ENCODE peak calls at places on chromosomes 12 and 14, in four cellular contexts. F, M, V and K are unnamed samples.

GRCh38 chr12:54042970-54043744 is 10.3 kb downstream of the HOXC5 start:
- DNase-seq in F (no peak), M (no peak), V (no peak), K (no peak)

GRCh38 chr12:25459541-25459951 is 93.5 kb downstream of the LMNTD1 start:
- DNase-seq in F (no peak), M (no peak), V (no peak), K (no peak)

GRCh38 chr14:89231426-89232113 is 185.5 kb downstream of the FOXN3 start:
- DNase-seq in F (no peak), M (no peak), V (no peak), K (no peak)

GRCh38 chr12:132196038-132196872 is 52.0 kb downstream of the NOC4L start:
- DNase-seq in F (no peak), M (no peak), V (no peak), K (no peak)

GRCh38 chr12:15808250-15808971 is 19.2 kb upstream of the EPS8 start:
- DNase-seq in F (no peak), M (no peak), V (no peak), K (no peak)

GRCh38 chr14:67926821-67927220 is 107.2 kb downstream of the RAD51B start:
- DNase-seq in F (no peak), M (no peak), V (no peak), K (no peak)

GRCh38 chr12:92899388-92900001 is 29.6 kb downstream of the EEA1 start:
- DNase-seq in F (peak; percentile 85), M (peak; percentile 21), V (no peak), K (peak; percentile 96)

GRCh38 chr14:104552738-104553125 is 26.8 kb upstream of the C14orf180 start:
- DNase-seq in F (no peak), M (no peak), V (no peak), K (no peak)

GRCh38 chr14:85415015-85415712 is 114.8 kb upstream of the FLRT2 start:
- DNase-seq in F (peak; percentile 64), M (peak; percentile 17), V (no peak), K (peak; percentile 97)

GRCh38 chr12:33596061-33596460 is 156.4 kb upstream of the SYT10 start:
- DNase-seq in F (no peak), M (no peak), V (no peak), K (no peak)

GRCh38 chr14:20278414-20278813 is 27.3 kb downstream of the TTC5 start:
- DNase-seq in F (no peak), M (no peak), V (peak; percentile 28), K (no peak)

GRCh38 chr12:93569656-93570551 is 2.6 kb upstream of the SOCS2 start:
- DNase-seq in F (peak; percentile 80), M (no peak), V (peak; percentile 92), K (peak; percentile 96)

GRCh38 chr12:82474181-82474797 is 116.0 kb downstream of the METTL25 start:
- DNase-seq in F (no peak), M (no peak), V (no peak), K (no peak)

GRCh38 chr12:31386364-31386777 is 60.4 kb upstream of the SINHCAF start:
- DNase-seq in F (no peak), M (peak; percentile 84), V (no peak), K (no peak)

GRCh38 chr12:1922075-1922709 is 3.7 kb upstream of the CACNA2D4 start:
- DNase-seq in F (no peak), M (no peak), V (no peak), K (no peak)

GRCh38 chr14:89028462-89029134 is 204.1 kb downstream of the TTC8 start:
- DNase-seq in F (no peak), M (no peak), V (no peak), K (no peak)

GRCh38 chr14:89319687-89320086 is 97.3 kb downstream of the FOXN3 start:
- DNase-seq in F (no peak), M (no peak), V (no peak), K (no peak)

GRCh38 chr12:33438890-33439586 is 581 bp downstream of the SYT10 start:
- DNase-seq in F (no peak), M (no peak), V (peak; percentile 34), K (no peak)

GRCh38 chr12:131133015-131133905 is 179.6 kb downstream of the ADGRD1 start:
- DNase-seq in F (no peak), M (no peak), V (no peak), K (no peak)

GRCh38 chr12:6959376-6960290 is 8.5 kb downstream of the PTPN6 start:
- DNase-seq in F (no peak), M (no peak), V (no peak), K (no peak)

GRCh38 chr12:117147639-117148038 is 42.6 kb downstream of the FBXO21 start:
- DNase-seq in F (no peak), M (no peak), V (no peak), K (no peak)

GRCh38 chr14:70897475-70897874 is 9.8 kb upstream of the PCNX1 start:
- DNase-seq in F (no peak), M (no peak), V (no peak), K (no peak)

GRCh38 chr12:92462527-92462926 is 240.3 kb upstream of the PLEKHG7 start:
- DNase-seq in F (no peak), M (no peak), V (no peak), K (no peak)

GRCh38 chr12:93813972-93814821 is 137.0 kb downstream of the CRADD start:
- DNase-seq in F (peak; percentile 43), M (no peak), V (peak; percentile 26), K (no peak)

GRCh38 chr14:76908834-76909233 is 82.6 kb downstream of the LRRC74A start:
- DNase-seq in F (no peak), M (no peak), V (no peak), K (peak; percentile 80)

GRCh38 chr14:20294636-20295035 is 11.1 kb downstream of the TTC5 start:
- DNase-seq in F (no peak), M (no peak), V (no peak), K (no peak)

GRCh38 chr14:61183486-61183885 is 97.7 kb downstream of the TMEM30B start:
- DNase-seq in F (no peak), M (no peak), V (no peak), K (no peak)
- TF ChIP-seq RNF2 in F (no peak), M (no peak), V (no peak), K (no peak)

DNA sequence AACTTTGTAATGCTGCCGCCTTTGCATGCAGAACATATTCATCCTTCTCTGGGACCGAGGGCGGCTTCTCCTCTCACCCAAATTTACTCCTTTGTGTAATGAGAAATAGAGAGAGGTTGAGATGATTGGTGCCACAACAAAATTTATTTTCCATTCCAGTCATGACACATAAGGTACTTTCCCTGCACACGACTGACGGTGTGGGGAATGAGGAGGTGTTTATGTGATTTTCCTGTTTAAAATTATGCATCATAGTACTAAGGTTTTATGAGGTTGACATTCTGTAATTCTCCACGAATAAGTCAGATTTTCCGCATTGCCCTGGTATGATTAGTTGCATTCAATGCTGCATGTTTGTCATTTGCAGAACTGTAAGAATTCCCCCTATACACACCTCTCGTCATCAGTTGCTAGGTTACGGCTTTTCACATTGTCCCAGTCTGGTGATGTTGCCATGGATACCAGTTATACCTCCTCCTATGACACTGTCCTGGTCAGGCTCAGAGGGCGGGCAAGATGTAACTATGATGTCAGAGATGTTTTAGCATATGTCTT is 23.1 kb downstream of the BICDL1 start:
- DNase-seq in F (no peak), M (no peak), V (peak; percentile 32), K (peak; percentile 67)
- TF ChIP-seq PHF8 in F (no peak), M (no peak), V (no peak), K (no peak)

DNA sequence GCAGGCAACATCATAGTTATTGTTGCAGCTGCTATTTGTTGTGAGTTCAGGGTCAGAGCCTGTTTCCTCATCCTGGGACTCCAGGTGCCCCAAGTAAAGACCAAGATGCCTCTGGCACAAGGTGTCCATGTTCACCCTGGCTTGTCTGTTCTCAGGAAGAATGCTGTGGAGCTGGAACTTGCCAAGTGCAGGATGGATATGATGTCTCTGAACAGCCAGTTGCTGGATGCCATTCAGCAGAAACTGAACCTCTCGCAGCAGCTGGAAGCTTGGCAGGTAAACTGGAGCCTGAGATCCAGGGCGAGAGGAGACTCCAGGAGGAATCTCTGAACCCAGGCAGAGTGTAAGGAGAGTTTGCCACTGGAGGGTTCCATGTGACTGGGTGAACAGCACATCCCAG is 26.8 kb downstream of the RAB35 start:
- DNase-seq in F (no peak), M (no peak), V (no peak), K (no peak)
- TF ChIP-seq RNF2 in F (no peak), M (no peak), V (no peak), K (no peak)

DNA sequence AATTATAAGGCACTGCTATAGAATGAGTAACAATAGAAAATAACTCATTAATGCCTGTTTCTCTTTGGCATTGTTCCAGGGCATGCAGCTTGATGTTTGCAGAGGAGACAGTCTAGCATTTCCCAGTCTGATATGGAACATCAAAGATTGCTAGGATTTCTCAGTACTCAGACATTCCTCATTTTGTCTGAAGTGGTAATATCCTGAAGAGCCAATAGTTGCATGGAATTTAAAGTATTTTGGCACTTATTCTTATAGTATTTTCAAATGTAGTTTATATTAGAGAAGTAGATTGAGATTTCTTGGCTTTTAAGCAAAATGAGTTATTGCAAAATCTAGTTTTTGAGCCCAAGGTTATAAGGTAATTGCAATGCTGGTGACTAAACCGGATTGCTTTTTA is 337.4 kb upstream of the E2F7 start:
- DNase-seq in F (no peak), M (no peak), V (no peak), K (no peak)
- TF ChIP-seq PHF8 in F (no peak), M (no peak), V (no peak), K (no peak)

DNA sequence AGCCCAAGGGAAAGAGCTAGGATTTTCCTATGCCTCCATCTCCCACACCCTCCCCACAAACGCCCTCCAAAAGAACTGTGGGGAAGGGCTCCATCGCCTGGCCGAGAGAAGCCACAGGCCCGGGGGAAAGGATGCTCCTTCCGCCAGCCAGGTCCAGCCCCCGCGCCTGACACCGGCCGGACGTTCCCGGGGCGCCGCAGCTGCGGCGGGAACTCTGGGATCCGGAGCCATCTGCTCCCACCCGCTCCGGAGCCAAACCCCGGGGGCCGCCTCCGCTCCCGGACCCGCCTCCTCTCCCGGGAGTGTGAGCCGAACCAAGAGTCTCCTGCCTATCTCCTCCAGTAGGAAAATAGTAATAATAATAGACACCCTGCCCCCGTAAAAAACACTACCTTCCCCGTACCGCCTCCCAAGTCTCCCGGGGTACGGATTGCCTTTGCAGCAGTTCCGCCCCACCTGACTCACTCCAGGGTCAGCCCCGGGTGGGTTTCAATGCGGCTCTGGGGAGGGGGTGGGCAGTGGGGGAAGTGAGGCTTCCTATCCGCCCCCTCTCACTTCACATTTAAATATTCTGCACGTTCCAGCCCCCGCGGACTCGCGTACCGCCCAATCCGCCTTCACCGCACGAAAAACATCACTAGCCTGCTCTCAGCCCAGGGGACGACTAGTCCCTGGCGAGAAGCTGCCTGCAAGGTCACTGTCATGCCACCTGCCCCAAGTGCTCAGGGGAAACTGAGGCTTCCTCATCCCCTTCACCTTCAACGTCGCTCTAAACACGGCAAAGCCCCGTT is 2.4 kb downstream of the AGAP2 start:
- DNase-seq in F (peak; percentile 37), M (no peak), V (peak; percentile 85), K (no peak)
- TF ChIP-seq RNF2 in F (no peak), M (no peak), V (no peak), K (no peak)

GRCh38 chr12:125161712-125162023 is 96.4 kb downstream of the AACS start:
- DNase-seq in F (no peak), M (no peak), V (no peak), K (no peak)
- TF ChIP-seq PHF8 in F (no peak), M (no peak), V (no peak), K (no peak)